ENCODE peak calls at places on chromosome 2, in seven cellular contexts. U, S, X, O, H, N and J are unnamed samples. For H3K4me1, the result is how much of the 10 kb centered on the place peaks cover.

GRCh38 chr2:195364015-195364965 is 292.7 kb upstream of the SLC39A10 start:
- DNase-seq in H (no peak), U (no peak), N (no peak), O (no peak), X (peak), S (peak), J (no peak)

GRCh38 chr2:159946326-159946992 is 116.0 kb downstream of the PLA2R1 start:
- DNase-seq in O (no peak), N (no peak), X (peak), H (no peak), S (peak), U (no peak), J (no peak)

GRCh38 chr2:219197388-219197787 is 9.2 kb upstream of the ZFAND2B start:
- DNase-seq in N (no peak), U (no peak), O (no peak), X (no peak), S (no peak), H (no peak), J (no peak)

GRCh38 chr2:69701100-69701945 is 40.6 kb upstream of the ANXA4 start:
- DNase-seq in X (no peak), S (no peak), H (no peak), U (no peak), N (no peak), O (no peak), J (no peak)

GRCh38 chr2:106975641-106976040 is 89.7 kb upstream of the ST6GAL2 start:
- DNase-seq in O (no peak), S (no peak), X (no peak), H (no peak), U (no peak), N (no peak), J (no peak)

GRCh38 chr2:71675296-71675695 is 221.9 kb downstream of the DYSF start:
- DNase-seq in H (peak), O (no peak), U (no peak), X (no peak), S (no peak), N (no peak), J (peak)

GRCh38 chr2:240168546-240169361 is 28.3 kb upstream of the OTOS start:
- DNase-seq in O (no peak), X (no peak), U (peak), N (no peak), H (no peak), S (no peak), J (no peak)

GRCh38 chr2:10635430-10635829 is 54.3 kb downstream of the NOL10 start:
- DNase-seq in U (no peak), X (no peak), H (no peak), N (no peak), S (peak), O (no peak), J (no peak)

GRCh38 chr2:52117299-52117698 is 1085.4 kb upstream of the NRXN1 start:
- DNase-seq in H (no peak), N (no peak), O (peak), U (no peak), X (peak), S (peak), J (no peak)

GRCh38 chr2:64143154-64144056 is 815 bp downstream of the PELI1 start:
- DNase-seq in O (no peak), X (peak), U (peak), N (peak), H (peak), S (peak), J (peak)

GRCh38 chr2:170176212-170176611 is 1.7 kb upstream of the MYO3B start:
- DNase-seq in N (no peak), S (no peak), U (no peak), O (no peak), X (no peak), H (no peak), J (no peak)

GRCh38 chr2:52639692-52640091 is 1127.9 kb upstream of the CHAC2 start:
- DNase-seq in X (peak), H (no peak), S (peak), O (no peak), N (no peak), U (no peak), J (no peak)

DNA sequence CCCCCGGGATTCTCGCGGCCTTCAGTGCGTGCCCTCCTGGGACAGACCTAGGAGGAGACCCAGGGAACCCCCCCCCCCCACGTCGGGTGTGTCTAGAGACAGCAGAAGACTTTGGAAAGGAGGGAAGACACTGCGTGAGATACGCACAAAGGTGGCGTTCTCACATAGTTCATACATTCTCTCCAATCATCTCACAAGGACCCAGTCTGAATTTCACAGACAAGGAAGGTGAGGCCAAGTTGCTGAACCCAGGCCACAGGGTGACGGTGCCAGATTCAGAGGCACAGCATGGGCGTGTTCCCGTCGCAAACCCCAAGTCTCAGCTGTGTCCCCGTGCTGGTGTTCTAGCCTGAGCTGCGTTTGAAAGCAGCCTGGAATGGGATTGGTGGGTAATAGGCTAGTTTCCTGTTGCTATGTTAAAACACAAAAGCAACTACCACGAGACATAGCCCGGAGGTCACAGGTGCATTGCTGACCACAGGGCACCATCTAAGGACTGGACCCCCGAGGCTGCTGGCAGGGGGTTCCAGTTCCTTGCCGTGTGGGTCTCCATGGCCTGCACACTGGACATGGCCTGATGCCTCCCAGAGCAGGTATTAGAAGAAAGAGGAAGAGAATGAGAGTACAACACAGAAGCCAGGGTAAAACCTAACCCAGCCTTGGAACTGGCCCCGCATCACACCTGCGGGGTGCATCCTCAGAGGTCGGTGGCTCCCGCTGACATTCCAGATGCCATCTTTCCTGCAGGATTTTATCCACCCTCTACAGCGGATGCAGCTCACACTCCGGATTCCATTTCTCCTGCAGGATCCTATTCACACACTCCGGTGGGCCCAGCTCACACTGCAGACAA is 1.1 kb upstream of the PXDN start:
- DNase-seq in U (no peak), S (no peak), N (no peak), O (no peak), H (peak), X (no peak), J (no peak)
- H3K4me3 ChIP-seq in U (peak), S (peak), N (no peak), O (no peak), H (peak), X (peak), J (no peak)

GRCh38 chr2:155294358-155294757 is 595.9 kb downstream of the KCNJ3 start:
- DNase-seq in U (no peak), S (no peak), X (no peak), N (no peak), H (no peak), O (no peak), J (no peak)
- H3K4me1 ChIP-seq in U (under half), S (under half), X (under half), N (under half), H (under half), O (under half), J (under half)

DNA sequence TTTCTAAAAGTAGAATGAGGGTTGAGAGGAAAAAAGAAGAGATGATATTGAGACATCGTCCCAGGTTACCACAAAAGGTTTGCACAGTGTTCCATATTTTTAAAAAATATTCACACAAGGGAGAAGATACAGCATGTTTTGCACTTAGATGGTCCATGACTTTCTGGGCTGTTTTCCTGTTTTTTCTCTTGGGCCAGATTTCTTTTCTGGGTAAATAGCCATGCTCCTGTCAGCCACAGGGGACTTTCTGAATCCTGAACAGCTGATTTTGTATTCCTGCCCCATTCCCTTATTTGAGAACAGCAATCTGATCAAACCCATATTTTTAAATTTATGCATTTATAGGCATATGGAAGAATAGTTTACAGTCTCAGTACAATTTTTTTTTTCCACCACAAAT is 185.9 kb upstream of the NRP2 start:
- DNase-seq in X (no peak), N (no peak), O (no peak), H (no peak), U (no peak), S (no peak), J (no peak)
- TF ChIP-seq CTCF in X (peak), N (no peak), O (no peak), H (no peak), U (no peak), S (no peak), J (no peak)

GRCh38 chr2:56183643-56184499 is at the start of gene CCDC85A:
- DNase-seq in N (peak), S (peak), H (peak), X (peak), O (peak), U (peak), J (peak)

GRCh38 chr2:56182420-56182819 is 1.4 kb upstream of the CCDC85A start:
- DNase-seq in U (no peak), H (no peak), N (no peak), X (no peak), S (no peak), O (no peak), J (no peak)

GRCh38 chr2:56185582-56186046 is 1.8 kb downstream of the CCDC85A start:
- DNase-seq in H (no peak), S (peak), O (no peak), N (peak), X (peak), U (peak), J (no peak)

GRCh38 chr2:56185101-56185581 is 1.4 kb downstream of the CCDC85A start:
- DNase-seq in H (no peak), U (peak), S (peak), N (peak), X (no peak), O (no peak), J (no peak)

GRCh38 chr2:56184500-56184996 is 758 bp downstream of the CCDC85A start:
- DNase-seq in N (peak), H (no peak), S (peak), X (peak), U (peak), O (no peak), J (no peak)
- H3K4me3 ChIP-seq in N (peak), H (peak), S (peak), X (no peak), U (peak), O (peak), J (peak)

GRCh38 chr2:54671010-54671409 is 52.5 kb upstream of the EML6 start:
- DNase-seq in X (no peak), S (no peak), O (no peak), N (no peak), H (no peak), U (no peak), J (no peak)
- H3K4me1 ChIP-seq in X (under half), S (under half), O (under half), N (under half), H (under half), U (half or more), J (under half)

GRCh38 chr2:26020214-26020613 is 13.7 kb upstream of the RAB10 start:
- DNase-seq in X (no peak), O (no peak), H (no peak), S (no peak), U (no peak), N (no peak), J (no peak)
- TF ChIP-seq CTCF in X (no peak), O (no peak), H (no peak), S (no peak), U (no peak), N (no peak), J (no peak)

GRCh38 chr2:50345691-50346090 is 686.2 kb downstream of the NRXN1 start:
- DNase-seq in H (no peak), X (no peak), N (no peak), O (no peak), S (no peak), U (no peak), J (no peak)
- H3K4me3 ChIP-seq in H (no peak), X (no peak), N (no peak), O (no peak), S (peak), U (no peak), J (no peak)

DNA sequence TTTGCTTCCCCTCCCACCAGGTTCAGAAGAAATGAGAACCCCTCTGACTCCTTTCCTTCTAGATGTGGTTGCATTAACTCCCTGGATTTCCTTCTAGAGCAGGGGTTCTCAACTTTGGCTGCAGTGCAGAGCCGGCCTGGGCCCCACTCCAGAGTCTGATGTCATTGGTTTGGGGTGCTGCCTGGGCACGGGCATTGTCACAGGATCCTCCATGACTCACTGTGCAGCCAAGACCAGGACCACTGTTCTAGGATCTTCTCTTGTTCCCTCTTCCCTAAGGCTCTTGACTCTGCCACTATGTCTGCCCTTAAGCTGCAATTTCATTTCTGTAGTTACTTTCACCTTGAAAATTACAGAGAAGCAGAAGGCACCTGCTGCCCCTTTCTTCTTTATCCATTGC is 31.8 kb downstream of the TBC1D8 start:
- DNase-seq in U (no peak), X (peak), H (no peak), S (no peak), N (no peak), O (no peak), J (no peak)
- H3K4me1 ChIP-seq in U (half or more), X (under half), H (under half), S (under half), N (half or more), O (half or more), J (half or more)

GRCh38 chr2:68359889-68360288 is 5.2 kb upstream of the PLEK start:
- DNase-seq in X (no peak), H (no peak), U (no peak), N (no peak), O (no peak), S (no peak), J (no peak)

GRCh38 chr2:68356599-68357239 is 8.4 kb upstream of the PLEK start:
- DNase-seq in X (no peak), H (no peak), O (no peak), S (no peak), U (no peak), N (no peak), J (no peak)

GRCh38 chr2:68362069-68362468 is 3.0 kb upstream of the PLEK start:
- DNase-seq in S (peak), U (peak), X (peak), O (peak), H (peak), N (peak), J (peak)

GRCh38 chr2:68352651-68353386 is 12.3 kb upstream of the PLEK start:
- DNase-seq in S (peak), N (no peak), X (no peak), H (no peak), O (no peak), U (no peak), J (no peak)

DNA sequence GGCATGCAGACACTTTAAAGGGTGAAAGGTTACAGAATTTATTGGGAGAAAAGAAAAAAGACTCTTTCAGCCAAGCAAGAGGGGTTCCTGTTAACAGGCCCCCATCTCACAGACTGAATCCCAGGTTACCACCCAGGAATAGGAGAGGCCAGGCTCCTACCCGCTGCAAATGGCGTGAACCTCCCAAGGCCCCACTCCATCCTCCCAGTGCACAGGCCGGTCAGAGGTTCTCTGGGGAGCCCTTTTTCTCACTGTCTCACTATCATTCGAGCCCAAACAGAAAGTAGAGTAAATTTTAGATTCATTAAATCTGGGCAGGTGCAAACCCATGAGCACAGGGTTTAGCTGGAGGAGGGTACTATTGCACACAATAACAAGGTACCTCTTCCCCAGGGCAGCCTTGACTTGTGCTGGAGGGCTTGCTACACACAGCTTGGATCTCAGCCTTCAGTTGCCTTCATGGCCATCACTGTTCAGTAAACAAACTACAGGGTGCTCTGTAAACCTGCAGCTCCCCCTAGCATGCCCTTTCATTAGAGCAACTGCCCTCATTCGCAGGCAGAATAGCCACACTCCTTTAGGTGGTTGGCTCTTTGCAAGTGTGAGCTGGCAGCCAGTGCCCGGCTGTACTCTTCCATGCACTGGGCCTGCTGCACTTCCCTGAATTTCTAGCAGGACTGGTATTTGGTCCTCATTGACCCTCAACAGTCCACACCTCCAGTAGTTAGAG is 7.3 kb upstream of the PLEK start:
- DNase-seq in S (peak), H (peak), O (no peak), U (no peak), N (peak), X (peak), J (peak)
- TF ChIP-seq CTCF in S (peak), H (no peak), O (peak), U (peak), N (peak), X (peak), J (peak)